ENCODE peak calls at places on chromosomes 1 and 21, in four cellular contexts. M, S, A and Q are unnamed samples.
A peak's percentile ranks its signal among the peaks of the same experiment; 100 is the strongest.

GRCh38 chr1:115153966-115154557 is 64.8 kb upstream of the TSPAN2 start:
- DNase-seq in S (no peak), A (no peak), M (no peak), Q (no peak)

GRCh38 chr1:245475116-245475515 is 320.3 kb downstream of the KIF26B start:
- DNase-seq in S (peak; percentile 18), A (no peak), M (no peak), Q (no peak)

GRCh38 chr1:13764933-13765332 is 64.9 kb downstream of the PRDM2 start:
- DNase-seq in A (no peak), S (no peak), M (no peak), Q (no peak)

GRCh38 chr1:43435146-43436145 is 18.3 kb downstream of the HYI start:
- DNase-seq in S (peak; percentile 87), M (no peak), A (peak; percentile 69), Q (no peak)

GRCh38 chr1:109721046-109721445 is 9.0 kb downstream of the GSTM5 start:
- DNase-seq in S (no peak), A (no peak), M (no peak), Q (no peak)

GRCh38 chr1:46735708-46736324 is 16.9 kb upstream of the EFCAB14 start:
- DNase-seq in M (peak; percentile 37), S (peak; percentile 55), A (no peak), Q (no peak)

GRCh38 chr21:41250519-41250918 is 66.1 kb upstream of the FAM3B start:
- DNase-seq in S (peak; percentile 38), A (no peak), M (no peak), Q (no peak)

GRCh38 chr1:8011923-8012858 is 13.9 kb downstream of the ERRFI1 start:
- DNase-seq in S (no peak), M (no peak), A (no peak), Q (no peak)

GRCh38 chr1:203368624-203369451 is 17.9 kb upstream of the FMOD start:
- DNase-seq in M (no peak), S (peak; percentile 55), A (peak; percentile 87), Q (no peak)

GRCh38 chr1:93768380-93768863 is 86.8 kb upstream of the BCAR3 start:
- DNase-seq in M (no peak), S (no peak), A (no peak), Q (no peak)

GRCh38 chr1:215923129-215923824 is 356.2 kb downstream of the KCTD3 start:
- DNase-seq in S (peak; percentile 8), A (no peak), M (no peak), Q (no peak)

GRCh38 chr21:46621457-46622182 is 13.9 kb upstream of the PRMT2 start:
- DNase-seq in M (peak; percentile 2), A (no peak), S (no peak), Q (no peak)

GRCh38 chr1:145846191-145846590 is 761 bp downstream of the NUDT17 start:
- DNase-seq in A (no peak), S (peak; percentile 62), M (peak; percentile 75), Q (peak; percentile 48)

GRCh38 chr1:10415211-10415930 is 14.9 kb upstream of the CENPS start:
- DNase-seq in M (no peak), S (peak; percentile 55), A (no peak), Q (peak; percentile 23)

GRCh38 chr1:47887959-47888629 is 109.1 kb downstream of the TRABD2B start:
- DNase-seq in A (peak; percentile 29), M (no peak), S (no peak), Q (no peak)

GRCh38 chr1:154863702-154864174 is 6.3 kb downstream of the KCNN3 start:
- DNase-seq in A (no peak), S (no peak), M (peak; percentile 81), Q (peak; percentile 84)

GRCh38 chr1:245079021-245079609 is 75.7 kb upstream of the KIF26B start:
- DNase-seq in S (no peak), M (no peak), A (no peak), Q (peak; percentile 34)

GRCh38 chr1:18581420-18581880 is 49.2 kb upstream of the PAX7 start:
- DNase-seq in S (peak; percentile 55), A (peak; percentile 74), M (peak; percentile 81), Q (no peak)

GRCh38 chr1:232381676-232382075 is 248.3 kb downstream of the SIPA1L2 start:
- DNase-seq in S (no peak), A (no peak), M (no peak), Q (no peak)